ENCODE peak calls at places on chromosome 9, in nine cellular contexts. W is CD4-positive, CD25-positive, alpha-beta regulatory T cell; U is gastrocnemius medialis; Y is tibial nerve; T is activated naive CD4-positive, alpha-beta T cell; R is activated T-cell treated with anti-CD3 and anti-CD28 coated beads, Interleukin-2, amount 50 U/mL, for 4 hours; D is AML-193; K is omental fat pad; S is cerebellum. C is an unnamed sample.
A peak's percentile ranks its signal among the peaks of the same experiment; 100 is the strongest.

GRCh38 chr9:108057421-108058136 is 568.0 kb upstream of the KLF4 start:
- DNase-seq in W (no peak), U (peak; percentile 69), Y (no peak), T (no peak), R (no peak), D (no peak), K (no peak), S (no peak), C (peak; percentile 97)

GRCh38 chr9:31388660-31389059 is 995.8 kb upstream of the ACO1 start:
- DNase-seq in W (no peak), U (no peak), Y (no peak), T (no peak), R (no peak), D (no peak), K (no peak), S (no peak), C (no peak)

GRCh38 chr9:91546574-91546973 is 122.9 kb upstream of the NFIL3 start:
- DNase-seq in W (no peak), U (no peak), Y (no peak), T (no peak), R (no peak), D (no peak), K (no peak), S (no peak), C (peak; percentile 63)

GRCh38 chr9:1878817-1879216 is 136.3 kb upstream of the SMARCA2 start:
- DNase-seq in W (no peak), U (no peak), Y (no peak), T (no peak), R (no peak), D (no peak), K (no peak), S (no peak), C (no peak)

GRCh38 chr9:36436909-36437308 is 36.8 kb upstream of the RNF38 start:
- DNase-seq in W (no peak), U (no peak), Y (no peak), T (no peak), R (no peak), D (no peak), K (no peak), S (peak; percentile 24), C (peak; percentile 11)

GRCh38 chr9:72464819-72465218 is 56.6 kb upstream of the TMC1 start:
- DNase-seq in W (no peak), U (no peak), Y (no peak), T (no peak), R (no peak), D (peak; percentile 75), K (no peak), S (no peak), C (no peak)

GRCh38 chr9:15381491-15381890 is 41.2 kb upstream of the SNAPC3 start:
- DNase-seq in W (no peak), U (no peak), Y (no peak), T (no peak), R (no peak), D (no peak), K (no peak), S (no peak), C (no peak)

GRCh38 chr9:134488901-134489280 is 152.7 kb upstream of the COL5A1 start:
- DNase-seq in W (no peak), U (no peak), Y (no peak), T (no peak), R (no peak), D (no peak), K (no peak), S (no peak), C (no peak)

GRCh38 chr9:4214506-4214905 is 85.4 kb downstream of the GLIS3 start:
- DNase-seq in W (no peak), U (no peak), Y (no peak), T (no peak), R (no peak), D (no peak), K (no peak), S (no peak), C (peak; percentile 69)

GRCh38 chr9:70478963-70479641 is 64.6 kb upstream of the KLF9 start:
- DNase-seq in W (no peak), U (peak; percentile 85), Y (peak; percentile 69), T (no peak), R (no peak), D (no peak), K (no peak), S (no peak), C (peak; percentile 45)

GRCh38 chr9:91991621-91992435 is 41.8 kb upstream of the ROR2 start:
- DNase-seq in W (no peak), U (no peak), Y (no peak), T (no peak), R (no peak), D (no peak), K (no peak), S (no peak), C (peak; percentile 54)

GRCh38 chr9:121160025-121160424 is 41.6 kb downstream of the RAB14 start:
- DNase-seq in W (no peak), U (no peak), Y (no peak), T (no peak), R (no peak), D (peak; percentile 76), K (no peak), S (no peak), C (no peak)

GRCh38 chr9:132864277-132864676 is 13.8 kb downstream of the AK8 start:
- DNase-seq in W (no peak), U (no peak), Y (no peak), T (no peak), R (no peak), D (no peak), K (no peak), S (no peak), C (no peak)

GRCh38 chr9:131667576-131667975 is 72.3 kb downstream of the RAPGEF1 start:
- DNase-seq in W (peak; percentile 78), U (no peak), Y (no peak), T (no peak), R (peak; percentile 63), D (no peak), K (no peak), S (no peak), C (peak; percentile 36)

GRCh38 chr9:131432597-131433301 is 38.9 kb downstream of the PRRC2B start:
- DNase-seq in W (no peak), U (no peak), Y (no peak), T (no peak), R (no peak), D (no peak), K (no peak), S (no peak), C (peak; percentile 92)

GRCh38 chr9:112642126-112642525 is 75.8 kb downstream of the INIP start:
- DNase-seq in W (no peak), U (no peak), Y (no peak), T (no peak), R (no peak), D (no peak), K (no peak), S (no peak), C (no peak)

GRCh38 chr9:28782630-28783029 is 1209.3 kb upstream of the C9orf72 start:
- DNase-seq in W (no peak), U (no peak), Y (no peak), T (no peak), R (no peak), D (peak; percentile 79), K (no peak), S (no peak), C (no peak)

GRCh38 chr9:110476251-110476650 is 103.3 kb downstream of the SVEP1 start:
- DNase-seq in W (no peak), U (no peak), Y (no peak), T (no peak), R (no peak), D (no peak), K (no peak), S (no peak), C (no peak)

GRCh38 chr9:28212979-28213378 is 639.7 kb upstream of the C9orf72 start:
- DNase-seq in W (no peak), U (no peak), Y (no peak), T (no peak), R (no peak), D (no peak), K (no peak), S (no peak), C (peak; percentile 43)

GRCh38 chr9:128162215-128163026 is 2.4 kb downstream of the BBLN start:
- DNase-seq in W (no peak), U (peak; percentile 78), Y (no peak), T (no peak), R (no peak), D (no peak), K (no peak), S (peak; percentile 41), C (peak; percentile 54)

GRCh38 chr9:107711528-107711927 is 222.0 kb upstream of the KLF4 start:
- DNase-seq in W (no peak), U (no peak), Y (no peak), T (no peak), R (no peak), D (no peak), K (no peak), S (peak; percentile 58), C (peak; percentile 98)

GRCh38 chr9:131475956-131476776 is 26.6 kb upstream of the POMT1 start:
- DNase-seq in W (no peak), U (no peak), Y (no peak), T (no peak), R (no peak), D (no peak), K (no peak), S (peak; percentile 66), C (no peak)

GRCh38 chr9:108643756-108644510 is 211.9 kb downstream of the ACTL7B start:
- DNase-seq in W (no peak), U (no peak), Y (no peak), T (no peak), R (no peak), D (no peak), K (no peak), S (no peak), C (no peak)

GRCh38 chr9:21810388-21810787 is 8.0 kb downstream of the MTAP start:
- DNase-seq in W (no peak), U (no peak), Y (no peak), T (no peak), R (no peak), D (no peak), K (no peak), S (no peak), C (peak; percentile 35)

GRCh38 chr9:77440057-77440456 is 208.1 kb downstream of the GNA14 start:
- DNase-seq in W (no peak), U (no peak), Y (no peak), T (no peak), R (no peak), D (no peak), K (no peak), S (peak; percentile 74), C (peak; percentile 66)

GRCh38 chr9:114007991-114008666 is 70.0 kb downstream of the AMBP start:
- DNase-seq in W (no peak), U (peak; percentile 5), Y (peak; percentile 2), T (no peak), R (no peak), D (no peak), K (peak; percentile 19), S (no peak), C (no peak)

GRCh38 chr9:129840024-129840423 is 4.8 kb downstream of the USP20 start:
- DNase-seq in W (peak; percentile 48), U (no peak), Y (no peak), T (no peak), R (no peak), D (no peak), K (no peak), S (no peak), C (no peak)

GRCh38 chr9:109817146-109817845 is 37.3 kb downstream of the PALM2AKAP2 start:
- DNase-seq in W (no peak), U (no peak), Y (no peak), T (no peak), R (no peak), D (no peak), K (no peak), S (no peak), C (peak; percentile 76)

GRCh38 chr9:35783418-35783817 is 8.0 kb upstream of the NPR2 start:
- DNase-seq in W (no peak), U (no peak), Y (no peak), T (no peak), R (no peak), D (no peak), K (no peak), S (no peak), C (no peak)

GRCh38 chr9:95447660-95448420 is 68.9 kb downstream of the PTCH1 start:
- DNase-seq in W (no peak), U (no peak), Y (no peak), T (no peak), R (no peak), D (no peak), K (no peak), S (no peak), C (no peak)

GRCh38 chr9:110135858-110136257 is 72.1 kb downstream of the C9orf152 start:
- DNase-seq in W (no peak), U (no peak), Y (no peak), T (no peak), R (no peak), D (no peak), K (no peak), S (no peak), C (no peak)

C was measured in AG10803.